ENCODE peak calls at places on chromosomes 5 and 9, in eight cellular contexts. One of them, this sample, is unnamed.

GRCh38 chr5:34789021-34789531 is 49.9 kb upstream of the TTC23L start:
- ATAC-seq in upper lobe of left lung: peak
- ATAC-seq in HepG2: no peak
- ATAC-seq in K562: peak
- ATAC-seq in GM23338: no peak
- ATAC-seq in GM12878: no peak
- ATAC-seq in Panc1: no peak
- ATAC-seq in HCT116: no peak
- ATAC-seq in this sample: peak

GRCh38 chr9:117414906-117415583 is at the start of gene ASTN2:
- ATAC-seq in HepG2: no peak
- ATAC-seq in GM12878: no peak
- ATAC-seq in K562: no peak
- ATAC-seq in Panc1: peak
- ATAC-seq in GM23338: peak
- ATAC-seq in HCT116: no peak
- ATAC-seq in upper lobe of left lung: peak
- ATAC-seq in this sample: no peak

GRCh38 chr5:172054611-172055153 is 48.2 kb upstream of the FBXW11 start:
- ATAC-seq in HepG2: no peak
- ATAC-seq in K562: no peak
- ATAC-seq in upper lobe of left lung: no peak
- ATAC-seq in Panc1: no peak
- ATAC-seq in HCT116: no peak
- ATAC-seq in GM12878: no peak
- ATAC-seq in GM23338: no peak
- ATAC-seq in this sample: no peak

GRCh38 chr9:97529363-97530076 is 28.1 kb downstream of the TMOD1 start:
- ATAC-seq in GM23338: no peak
- ATAC-seq in HCT116: no peak
- ATAC-seq in HepG2: no peak
- ATAC-seq in K562: peak
- ATAC-seq in GM12878: peak
- ATAC-seq in upper lobe of left lung: peak
- ATAC-seq in Panc1: no peak
- ATAC-seq in this sample: peak

GRCh38 chr5:154129013-154129412 is 61.5 kb upstream of the GALNT10 start:
- ATAC-seq in GM23338: no peak
- ATAC-seq in HepG2: no peak
- ATAC-seq in HCT116: no peak
- ATAC-seq in Panc1: no peak
- ATAC-seq in K562: no peak
- ATAC-seq in upper lobe of left lung: no peak
- ATAC-seq in GM12878: no peak
- ATAC-seq in this sample: no peak

GRCh38 chr5:32523625-32524024 is 61.7 kb upstream of the SUB1 start:
- ATAC-seq in upper lobe of left lung: no peak
- ATAC-seq in Panc1: peak
- ATAC-seq in GM23338: peak
- ATAC-seq in HepG2: peak
- ATAC-seq in HCT116: peak
- ATAC-seq in GM12878: peak
- ATAC-seq in K562: peak
- ATAC-seq in this sample: no peak

GRCh38 chr5:111863801-111864200 is 106.8 kb upstream of the NREP start:
- ATAC-seq in Panc1: no peak
- ATAC-seq in GM12878: no peak
- ATAC-seq in HepG2: no peak
- ATAC-seq in upper lobe of left lung: no peak
- ATAC-seq in GM23338: no peak
- ATAC-seq in HCT116: no peak
- ATAC-seq in K562: no peak
- ATAC-seq in this sample: no peak

GRCh38 chr9:125646222-125647100 is 60.5 kb downstream of the MAPKAP1 start:
- ATAC-seq in K562: no peak
- ATAC-seq in HCT116: no peak
- ATAC-seq in GM12878: peak
- ATAC-seq in Panc1: no peak
- ATAC-seq in GM23338: no peak
- ATAC-seq in upper lobe of left lung: peak
- ATAC-seq in HepG2: no peak
- ATAC-seq in this sample: no peak

GRCh38 chr5:141534492-141535213 is 45.8 kb downstream of the PCDHGC5 start:
- ATAC-seq in K562: no peak
- ATAC-seq in GM12878: no peak
- ATAC-seq in Panc1: no peak
- ATAC-seq in HCT116: no peak
- ATAC-seq in HepG2: no peak
- ATAC-seq in GM23338: no peak
- ATAC-seq in upper lobe of left lung: no peak
- ATAC-seq in this sample: no peak

GRCh38 chr5:78621269-78621871 is 27.2 kb downstream of the LHFPL2 start:
- ATAC-seq in HCT116: no peak
- ATAC-seq in upper lobe of left lung: peak
- ATAC-seq in HepG2: no peak
- ATAC-seq in GM12878: peak
- ATAC-seq in Panc1: no peak
- ATAC-seq in GM23338: no peak
- ATAC-seq in K562: no peak
- ATAC-seq in this sample: no peak

GRCh38 chr5:138491284-138491648 is 26.0 kb downstream of the EGR1 start:
- ATAC-seq in K562: no peak
- ATAC-seq in GM23338: no peak
- ATAC-seq in Panc1: no peak
- ATAC-seq in HCT116: no peak
- ATAC-seq in HepG2: no peak
- ATAC-seq in GM12878: no peak
- ATAC-seq in upper lobe of left lung: no peak
- ATAC-seq in this sample: no peak

GRCh38 chr5:138490648-138491283 is 25.5 kb downstream of the EGR1 start:
- ATAC-seq in Panc1: no peak
- ATAC-seq in GM23338: no peak
- ATAC-seq in K562: no peak
- ATAC-seq in upper lobe of left lung: no peak
- ATAC-seq in HCT116: no peak
- ATAC-seq in HepG2: no peak
- ATAC-seq in GM12878: no peak
- ATAC-seq in this sample: no peak

GRCh38 chr5:138489705-138490104 is 24.4 kb downstream of the EGR1 start:
- ATAC-seq in HCT116: no peak
- ATAC-seq in GM23338: no peak
- ATAC-seq in HepG2: no peak
- ATAC-seq in upper lobe of left lung: no peak
- ATAC-seq in Panc1: no peak
- ATAC-seq in GM12878: no peak
- ATAC-seq in K562: no peak
- ATAC-seq in this sample: no peak

GRCh38 chr5:138492552-138493045 is 27.3 kb downstream of the EGR1 start:
- ATAC-seq in HepG2: no peak
- ATAC-seq in K562: peak
- ATAC-seq in GM23338: no peak
- ATAC-seq in HCT116: no peak
- ATAC-seq in Panc1: no peak
- ATAC-seq in GM12878: no peak
- ATAC-seq in upper lobe of left lung: peak
- ATAC-seq in this sample: no peak

DNA sequence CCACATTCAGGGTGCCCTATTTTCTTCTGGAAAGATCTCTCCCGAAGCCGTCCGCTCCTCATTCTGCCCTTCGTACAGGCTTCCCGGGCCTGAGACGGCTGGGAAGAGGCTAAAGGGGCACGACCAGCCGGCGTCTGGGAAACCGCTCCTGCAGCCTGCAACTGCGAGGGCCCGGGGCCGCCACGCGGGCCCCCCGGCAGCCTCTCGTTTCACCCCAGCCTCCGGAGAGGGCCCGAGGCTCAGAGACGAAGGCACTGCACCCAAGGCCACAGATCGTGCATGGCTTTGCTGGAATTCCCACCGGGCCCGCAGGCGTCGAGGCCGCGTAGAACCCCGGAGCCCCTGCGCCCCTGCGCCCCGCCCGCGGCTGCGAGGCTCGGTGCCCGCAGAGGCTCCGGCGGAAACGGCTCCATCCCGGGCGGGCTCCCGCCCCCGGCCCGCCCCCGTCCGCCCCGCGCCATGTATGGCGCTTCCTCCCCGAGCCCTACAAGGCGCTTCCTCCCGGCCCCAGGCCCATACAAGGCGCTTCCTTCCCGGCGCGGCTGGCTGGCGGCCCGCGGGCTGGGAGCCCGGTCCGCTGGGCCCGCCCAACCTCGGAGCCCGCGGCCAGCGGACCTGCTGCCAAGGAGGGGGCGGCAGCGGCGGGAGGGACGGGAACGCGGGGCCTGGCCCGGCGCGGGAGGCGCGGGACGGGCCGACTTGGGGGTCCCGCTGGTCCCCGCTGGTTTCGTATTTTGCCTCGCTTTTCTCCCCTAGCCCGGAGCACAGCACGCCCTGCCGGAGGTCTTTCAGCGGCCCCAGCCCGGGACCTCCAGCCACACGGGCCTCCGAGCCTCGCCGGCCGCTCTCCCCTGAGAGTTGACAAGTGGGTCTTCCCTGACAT is 26.6 kb downstream of the EGR1 start:
- ATAC-seq in HCT116: peak
- ATAC-seq in K562: peak
- ATAC-seq in upper lobe of left lung: peak
- ATAC-seq in GM23338: peak
- ATAC-seq in GM12878: peak
- ATAC-seq in HepG2: peak
- ATAC-seq in Panc1: peak
- ATAC-seq in this sample: peak
- TF ChIP-seq POLR2AphosphoS5 in HCT116: peak
- TF ChIP-seq POLR2AphosphoS5 in K562: peak
- TF ChIP-seq POLR2AphosphoS5 in upper lobe of left lung: peak
- TF ChIP-seq POLR2AphosphoS5 in GM23338: peak
- TF ChIP-seq POLR2AphosphoS5 in GM12878: no peak
- TF ChIP-seq POLR2AphosphoS5 in HepG2: no peak
- TF ChIP-seq POLR2AphosphoS5 in Panc1: no peak
- TF ChIP-seq POLR2AphosphoS5 in this sample: peak

DNA sequence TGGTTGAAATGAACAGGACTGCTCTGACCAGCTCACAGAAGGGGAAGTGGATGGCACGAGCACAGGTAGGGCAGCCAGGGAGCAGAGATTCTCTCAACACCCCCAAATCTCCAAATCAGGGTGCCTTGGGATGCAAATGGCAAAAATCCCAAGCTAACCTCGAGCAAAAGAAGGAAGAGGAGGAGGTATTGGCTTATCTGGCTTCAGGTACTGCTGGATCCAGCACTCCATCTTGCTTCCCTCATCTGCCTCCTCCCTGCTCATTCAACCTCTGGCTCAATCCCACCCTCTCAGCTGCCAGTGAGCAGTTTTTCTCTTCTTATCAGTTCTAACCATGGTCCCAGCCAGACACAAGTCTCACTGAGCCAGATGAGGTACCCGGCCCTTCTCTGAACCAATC is 41.6 kb upstream of the GGTA1 start:
- ATAC-seq in GM12878: no peak
- ATAC-seq in Panc1: no peak
- ATAC-seq in upper lobe of left lung: no peak
- ATAC-seq in HCT116: no peak
- ATAC-seq in K562: no peak
- ATAC-seq in GM23338: no peak
- ATAC-seq in HepG2: no peak
- ATAC-seq in this sample: no peak
- TF ChIP-seq POLR2AphosphoS5 in GM12878: no peak
- TF ChIP-seq POLR2AphosphoS5 in Panc1: no peak
- TF ChIP-seq POLR2AphosphoS5 in upper lobe of left lung: no peak
- TF ChIP-seq POLR2AphosphoS5 in HCT116: no peak
- TF ChIP-seq POLR2AphosphoS5 in K562: no peak
- TF ChIP-seq POLR2AphosphoS5 in GM23338: no peak
- TF ChIP-seq POLR2AphosphoS5 in HepG2: no peak
- TF ChIP-seq POLR2AphosphoS5 in this sample: no peak

GRCh38 chr9:70601000-70601929 is 186.8 kb upstream of the KLF9 start:
- ATAC-seq in upper lobe of left lung: peak
- ATAC-seq in Panc1: no peak
- ATAC-seq in GM23338: peak
- ATAC-seq in K562: peak
- ATAC-seq in HepG2: peak
- ATAC-seq in GM12878: no peak
- ATAC-seq in HCT116: no peak
- ATAC-seq in this sample: peak

GRCh38 chr9:70600479-70600878 is 186.0 kb upstream of the KLF9 start:
- ATAC-seq in K562: no peak
- ATAC-seq in Panc1: no peak
- ATAC-seq in HCT116: no peak
- ATAC-seq in GM23338: no peak
- ATAC-seq in upper lobe of left lung: peak
- ATAC-seq in HepG2: no peak
- ATAC-seq in GM12878: no peak
- ATAC-seq in this sample: no peak

GRCh38 chr9:70597886-70598285 is 183.4 kb upstream of the KLF9 start:
- ATAC-seq in K562: no peak
- ATAC-seq in GM12878: no peak
- ATAC-seq in GM23338: no peak
- ATAC-seq in HepG2: no peak
- ATAC-seq in upper lobe of left lung: no peak
- ATAC-seq in Panc1: no peak
- ATAC-seq in HCT116: no peak
- ATAC-seq in this sample: no peak

GRCh38 chr9:70603020-70603411 is 188.6 kb upstream of the KLF9 start:
- ATAC-seq in Panc1: no peak
- ATAC-seq in HepG2: no peak
- ATAC-seq in upper lobe of left lung: no peak
- ATAC-seq in K562: no peak
- ATAC-seq in GM12878: no peak
- ATAC-seq in HCT116: no peak
- ATAC-seq in GM23338: no peak
- ATAC-seq in this sample: no peak

DNA sequence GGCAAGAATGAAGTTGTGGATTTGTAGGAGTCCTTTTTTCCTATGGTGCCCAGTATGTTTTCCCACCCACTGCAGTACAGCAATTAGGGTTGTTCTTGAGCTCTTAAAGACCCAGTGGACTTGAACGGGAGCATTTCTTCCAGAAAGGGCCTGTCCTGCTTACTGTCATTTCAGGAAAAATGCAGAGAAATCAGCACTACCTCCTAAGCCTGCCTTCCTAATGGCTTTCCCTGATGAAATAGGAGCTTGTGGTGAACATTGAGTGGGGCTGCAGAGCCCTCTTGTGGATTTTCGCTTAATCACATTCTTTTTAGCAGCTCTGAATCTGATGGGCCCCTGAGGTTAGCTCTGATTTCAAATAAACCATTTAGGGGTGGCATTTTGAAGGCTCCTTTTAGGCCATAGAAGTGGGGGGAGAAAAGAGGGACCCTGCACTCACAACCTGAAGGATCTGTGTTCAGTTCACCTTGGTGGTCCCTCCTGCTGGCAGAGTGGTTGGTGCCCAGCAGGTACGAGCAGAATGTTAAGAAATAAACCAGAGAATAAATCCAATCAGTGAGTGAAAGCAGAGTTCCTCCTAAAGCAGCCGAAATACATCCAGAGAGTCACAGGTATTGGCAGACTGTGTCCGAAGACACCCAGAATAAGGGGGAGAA is 188.0 kb upstream of the KLF9 start:
- ATAC-seq in GM12878: peak
- ATAC-seq in GM23338: peak
- ATAC-seq in HepG2: peak
- ATAC-seq in Panc1: peak
- ATAC-seq in HCT116: peak
- ATAC-seq in K562: peak
- ATAC-seq in upper lobe of left lung: peak
- ATAC-seq in this sample: peak
- TF ChIP-seq POLR2AphosphoS5 in GM12878: no peak
- TF ChIP-seq POLR2AphosphoS5 in GM23338: no peak
- TF ChIP-seq POLR2AphosphoS5 in HepG2: no peak
- TF ChIP-seq POLR2AphosphoS5 in Panc1: no peak
- TF ChIP-seq POLR2AphosphoS5 in HCT116: no peak
- TF ChIP-seq POLR2AphosphoS5 in K562: no peak
- TF ChIP-seq POLR2AphosphoS5 in upper lobe of left lung: no peak
- TF ChIP-seq POLR2AphosphoS5 in this sample: peak

GRCh38 chr5:56382896-56383295 is 149.8 kb upstream of the ANKRD55 start:
- ATAC-seq in GM23338: no peak
- ATAC-seq in K562: no peak
- ATAC-seq in upper lobe of left lung: no peak
- ATAC-seq in HCT116: no peak
- ATAC-seq in Panc1: no peak
- ATAC-seq in GM12878: no peak
- ATAC-seq in HepG2: no peak
- ATAC-seq in this sample: no peak
- TF ChIP-seq POLR2AphosphoS5 in GM23338: no peak
- TF ChIP-seq POLR2AphosphoS5 in K562: no peak
- TF ChIP-seq POLR2AphosphoS5 in upper lobe of left lung: no peak
- TF ChIP-seq POLR2AphosphoS5 in HCT116: no peak
- TF ChIP-seq POLR2AphosphoS5 in Panc1: no peak
- TF ChIP-seq POLR2AphosphoS5 in GM12878: no peak
- TF ChIP-seq POLR2AphosphoS5 in HepG2: no peak
- TF ChIP-seq POLR2AphosphoS5 in this sample: no peak